ENCODE peak calls at places on chromosomes 1 and 21, in six cellular contexts. B is brain microvascular endothelial cell, V is HFF-Myc, R is ascending aorta, U is ACHN, I is NCI-H1436. L is an unnamed sample.

GRCh38 chr21:42125571-42126544 is 54.7 kb downstream of the UMODL1 start:
- DNase-seq in B (peak; percentile 14), V (no peak), R (no peak), U (peak; percentile 25), I (no peak), L (peak; percentile 13)

GRCh38 chr21:36104306-36105300 is 30.3 kb upstream of the CBR3 start:
- DNase-seq in B (peak; percentile 45), V (no peak), R (no peak), U (peak; percentile 94), I (no peak), L (no peak)

GRCh38 chr1:222713091-222714012 is 988 bp downstream of the BROX start:
- DNase-seq in B (peak; percentile 93), V (peak; percentile 73), R (peak; percentile 87), U (peak; percentile 97), I (peak; percentile 98), L (peak; percentile 96)

GRCh38 chr1:246728311-246728710 is 4.1 kb downstream of the SCCPDH start:
- DNase-seq in B (peak; percentile 26), V (no peak), R (no peak), U (peak; percentile 92), I (no peak), L (no peak)

GRCh38 chr1:202162418-202163280 is 2.2 kb upstream of the PTPN7 start:
- DNase-seq in B (no peak), V (no peak), R (no peak), U (no peak), I (no peak), L (no peak)

GRCh38 chr1:14282583-14283186 is 315.8 kb upstream of the KAZN start:
- DNase-seq in B (no peak), V (no peak), R (no peak), U (peak; percentile 13), I (no peak), L (no peak)

GRCh38 chr1:184770176-184770575 is 15.5 kb upstream of the EDEM3 start:
- DNase-seq in B (no peak), V (no peak), R (no peak), U (no peak), I (peak; percentile 35), L (no peak)

GRCh38 chr1:209249785-209250441 is 333.6 kb upstream of the CAMK1G start:
- DNase-seq in B (no peak), V (no peak), R (no peak), U (no peak), I (peak; percentile 57), L (no peak)

GRCh38 chr1:41861509-41862410 is 57.0 kb downstream of the HIVEP3 start:
- DNase-seq in B (no peak), V (no peak), R (no peak), U (no peak), I (no peak), L (no peak)

GRCh38 chr1:181079382-181079781 is 9.1 kb upstream of the IER5 start:
- DNase-seq in B (no peak), V (no peak), R (no peak), U (no peak), I (no peak), L (no peak)

GRCh38 chr1:162405800-162406199 is 6.1 kb downstream of the SH2D1B start:
- DNase-seq in B (no peak), V (no peak), R (no peak), U (no peak), I (no peak), L (no peak)

GRCh38 chr1:228225740-228226139 is 17.9 kb downstream of the OBSCN start:
- DNase-seq in B (no peak), V (no peak), R (no peak), U (no peak), I (no peak), L (no peak)

GRCh38 chr1:163178628-163179027 is 24.1 kb downstream of the RGS5 start:
- DNase-seq in B (no peak), V (no peak), R (no peak), U (no peak), I (no peak), L (no peak)

GRCh38 chr21:45615145-45615711 is 28.3 kb upstream of the PCBP3 start:
- DNase-seq in B (peak; percentile 63), V (no peak), R (no peak), U (no peak), I (no peak), L (no peak)

GRCh38 chr1:85330711-85331290 is 54.4 kb upstream of the BCL10 start:
- DNase-seq in B (peak; percentile 97), V (peak; percentile 98), R (no peak), U (no peak), I (no peak), L (no peak)

GRCh38 chr1:245143849-245144248 is 10.9 kb upstream of the KIF26B start:
- DNase-seq in B (no peak), V (no peak), R (no peak), U (no peak), I (no peak), L (no peak)

GRCh38 chr21:46605759-46606426 is 1.0 kb upstream of the S100B start:
- DNase-seq in B (no peak), V (no peak), R (peak; percentile 33), U (no peak), I (no peak), L (no peak)

GRCh38 chr1:92833840-92834239 is 2.0 kb downstream of the RPL5 start:
- DNase-seq in B (no peak), V (no peak), R (no peak), U (no peak), I (no peak), L (no peak)

GRCh38 chr1:12166834-12167492 is at the start of gene TNFRSF1B:
- DNase-seq in B (no peak), V (no peak), R (no peak), U (peak; percentile 21), I (peak; percentile 17), L (peak; percentile 28)

GRCh38 chr1:3908886-3909517 is 8.9 kb upstream of the C1orf174 start:
- DNase-seq in B (no peak), V (no peak), R (no peak), U (no peak), I (no peak), L (no peak)

GRCh38 chr1:33718166-33718565 is 145.7 kb upstream of the HMGB4 start:
- DNase-seq in B (no peak), V (no peak), R (no peak), U (no peak), I (no peak), L (no peak)

GRCh38 chr1:162310337-162310736 is 66.3 kb downstream of the SPATA46 start:
- DNase-seq in B (peak; percentile 67), V (no peak), R (no peak), U (no peak), I (no peak), L (peak; percentile 95)

GRCh38 chr1:109776911-109777310 is 13.2 kb upstream of the EPS8L3 start:
- DNase-seq in B (peak; percentile 69), V (no peak), R (peak; percentile 45), U (peak; percentile 77), I (peak; percentile 79), L (peak; percentile 55)

GRCh38 chr1:179166663-179167417 is 62.6 kb downstream of the ABL2 start:
- DNase-seq in B (no peak), V (no peak), R (no peak), U (no peak), I (no peak), L (no peak)

GRCh38 chr1:222709700-222710153 is 2.6 kb downstream of the AIDA start:
- DNase-seq in B (no peak), V (no peak), R (no peak), U (no peak), I (no peak), L (no peak)

GRCh38 chr21:42037943-42038342 is 27.8 kb upstream of the ZBTB21 start:
- DNase-seq in B (no peak), V (no peak), R (no peak), U (no peak), I (no peak), L (no peak)

GRCh38 chr1:227318852-227319607 is 738 bp upstream of the CDC42BPA start:
- DNase-seq in B (peak; percentile 30), V (no peak), R (no peak), U (no peak), I (no peak), L (no peak)

GRCh38 chr1:235929216-235929615 is 62.5 kb upstream of the LYST start:
- DNase-seq in B (no peak), V (no peak), R (no peak), U (no peak), I (no peak), L (peak; percentile 61)

L was measured in COLO829.